ENCODE peak calls at places on chromosome 20, in four cellular contexts. B, U, F and I are unnamed samples. For H3K4me1, the result is how much of the 10 kb centered on the place peaks cover.

GRCh38 chr20:50226093-50226974 is 35.7 kb downstream of the CEBPB start:
- DNase-seq in B (peak), U (no peak), F (no peak), I (peak)

GRCh38 chr20:55415567-55416142 is 589.7 kb downstream of the CBLN4 start:
- DNase-seq in B (no peak), U (no peak), F (no peak), I (no peak)

GRCh38 chr20:59043698-59044097 is 1.1 kb upstream of the PRELID3B start:
- DNase-seq in B (no peak), U (no peak), F (no peak), I (no peak)

GRCh38 chr20:34952676-34953075 is 2.9 kb downstream of the GSS start:
- DNase-seq in B (no peak), U (no peak), F (no peak), I (no peak)

GRCh38 chr20:40941023-40941655 is 87.5 kb upstream of the TOP1 start:
- DNase-seq in B (no peak), U (no peak), F (no peak), I (no peak)

GRCh38 chr20:61500791-61501321 is 248.8 kb downstream of the CDH4 start:
- DNase-seq in B (no peak), U (no peak), F (no peak), I (no peak)

GRCh38 chr20:25233016-25233772 is 14.7 kb upstream of the PYGB start:
- DNase-seq in B (peak), U (peak), F (no peak), I (no peak)

GRCh38 chr20:35311409-35311808 is 19.2 kb upstream of the FAM83C start:
- DNase-seq in B (peak), U (no peak), F (no peak), I (no peak)

GRCh38 chr20:47784599-47785320 is 521 bp downstream of the SULF2 start:
- DNase-seq in B (peak), U (peak), F (peak), I (peak)

DNA sequence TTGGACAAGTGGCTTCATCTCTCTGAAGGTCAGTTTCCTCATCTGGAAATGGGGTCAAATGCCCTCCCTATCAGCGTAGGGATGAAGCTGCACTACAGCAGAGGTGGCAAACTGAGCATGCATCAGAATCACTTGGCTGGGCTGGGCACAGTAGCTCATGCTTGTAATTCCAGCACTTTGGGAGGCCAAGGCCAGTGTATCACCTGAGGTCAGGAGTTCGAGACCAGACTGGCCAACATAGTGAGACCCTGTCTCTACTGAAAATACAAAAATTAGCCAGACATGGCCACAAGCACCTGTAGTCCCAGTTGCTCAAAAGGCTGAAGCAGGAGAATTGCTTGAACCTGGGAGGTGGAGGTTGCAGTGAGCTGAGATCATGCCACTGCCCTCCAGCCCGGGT is 6.7 kb upstream of the MMP9 start:
- DNase-seq in B (no peak), U (no peak), F (no peak), I (no peak)
- H3K4me1 ChIP-seq in B (under half), U (under half), F (under half), I (under half)

DNA sequence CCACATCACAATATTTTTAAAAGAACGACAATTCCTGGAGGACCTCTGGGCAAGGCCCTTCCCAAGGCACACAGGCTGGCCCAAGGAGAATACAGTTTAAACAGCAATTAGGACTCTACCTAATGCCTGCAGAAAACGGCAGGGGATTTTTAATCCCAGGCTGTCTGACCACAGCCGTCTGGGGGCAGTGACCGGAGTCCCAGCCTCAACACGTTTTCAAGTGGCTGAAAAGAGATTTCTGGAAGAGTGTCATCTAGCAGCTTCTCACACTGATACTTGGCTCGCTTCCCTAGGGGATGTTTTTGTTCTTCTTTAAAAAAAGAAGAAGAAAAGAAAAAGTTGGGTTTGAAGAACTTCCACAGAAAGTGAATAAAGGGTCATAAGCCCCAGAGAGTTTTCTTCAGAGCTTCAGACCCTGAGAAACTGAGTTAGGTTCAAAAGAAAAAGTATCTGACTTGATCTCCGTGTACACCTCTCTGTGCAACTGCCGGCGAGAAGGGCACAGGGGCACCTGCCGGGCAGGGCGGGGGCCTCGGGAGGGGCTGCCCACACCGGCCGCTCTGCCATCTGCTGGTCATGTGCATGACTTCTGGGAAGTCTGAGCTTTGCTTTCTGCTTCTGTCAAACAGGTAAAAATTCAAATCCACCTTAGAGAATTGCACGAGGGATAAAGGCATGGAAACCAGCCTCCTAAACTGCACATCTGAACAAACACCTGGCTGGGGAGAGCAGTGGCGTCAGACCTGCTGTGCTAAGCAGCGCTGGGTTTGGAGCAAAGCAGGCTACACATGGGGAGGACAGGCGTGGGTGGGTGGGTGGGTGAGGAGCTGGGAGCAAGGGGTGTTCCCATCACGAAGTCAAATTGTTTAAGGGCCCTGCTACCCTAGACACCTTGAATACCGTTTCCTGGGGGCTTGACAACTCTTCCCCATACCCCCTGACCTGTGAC is 33.0 kb downstream of the RRBP1 start:
- DNase-seq in B (peak), U (peak), F (no peak), I (no peak)
- H3K4me1 ChIP-seq in B (under half), U (half or more), F (under half), I (under half)

GRCh38 chr20:63031251-63032014 is 24.7 kb upstream of the BHLHE23 start:
- DNase-seq in B (no peak), U (peak), F (no peak), I (no peak)

GRCh38 chr20:63033635-63034510 is 27.1 kb upstream of the BHLHE23 start:
- DNase-seq in B (no peak), U (peak), F (no peak), I (no peak)

GRCh38 chr20:63035284-63036185 is 28.8 kb upstream of the BHLHE23 start:
- DNase-seq in B (no peak), U (peak), F (peak), I (no peak)

GRCh38 chr20:63032026-63032800 is 25.4 kb upstream of the BHLHE23 start:
- DNase-seq in B (no peak), U (peak), F (no peak), I (no peak)

GRCh38 chr20:63032861-63033634 is 26.3 kb upstream of the BHLHE23 start:
- DNase-seq in B (no peak), U (peak), F (peak), I (no peak)
- H3K4me1 ChIP-seq in B (under half), U (under half), F (under half), I (under half)

DNA sequence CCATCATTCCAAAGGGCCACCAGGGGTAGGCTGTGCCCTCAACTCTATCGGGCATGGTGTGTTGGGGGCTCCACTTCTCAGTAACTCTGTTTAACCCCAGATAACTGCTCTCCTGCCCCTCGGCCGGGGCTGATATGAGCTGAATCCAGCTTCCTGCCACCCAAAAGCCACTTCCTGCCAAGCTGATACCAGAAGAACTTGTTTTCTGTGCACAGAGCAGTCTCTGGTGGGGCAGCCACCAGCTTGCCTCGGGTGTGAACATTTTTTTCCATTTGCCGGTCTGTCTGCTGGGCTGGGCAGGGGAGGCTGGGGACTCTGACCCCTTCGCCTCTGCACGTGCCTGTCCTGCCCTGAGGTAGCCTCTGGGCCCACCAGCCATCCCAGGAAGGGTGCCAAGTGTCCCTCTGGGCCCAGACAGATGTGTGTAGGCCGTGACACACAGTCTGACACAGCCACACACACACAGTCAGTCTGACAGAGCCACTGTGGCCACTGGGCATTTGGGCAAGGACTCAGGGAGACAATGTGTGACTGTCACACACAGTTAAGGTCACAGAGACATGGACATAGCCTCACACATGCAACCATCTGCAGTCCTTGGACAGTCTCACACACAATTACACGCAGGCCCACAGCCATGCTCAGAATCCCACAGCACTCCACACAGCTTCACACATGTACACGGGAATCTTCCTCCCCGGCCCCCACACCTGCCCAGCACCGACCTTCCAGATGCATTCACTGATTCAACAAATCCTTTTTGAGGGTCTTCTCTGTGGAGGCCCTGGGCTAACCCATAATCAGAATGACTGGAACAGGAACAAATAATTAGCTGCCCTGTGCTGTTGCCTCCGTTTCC is 45.1 kb downstream of the NOL4L start:
- DNase-seq in B (peak), U (no peak), F (no peak), I (no peak)
- H3K4me1 ChIP-seq in B (under half), U (under half), F (under half), I (under half)

GRCh38 chr20:37327748-37328147 is 18.2 kb upstream of the SRC start:
- DNase-seq in B (peak), U (peak), F (no peak), I (peak)

GRCh38 chr20:37328149-37328945 is 17.6 kb upstream of the SRC start:
- DNase-seq in B (no peak), U (no peak), F (no peak), I (no peak)

GRCh38 chr20:37329481-37330165 is 16.3 kb upstream of the SRC start:
- DNase-seq in B (no peak), U (no peak), F (no peak), I (no peak)

GRCh38 chr20:37331060-37331857 is 14.7 kb upstream of the SRC start:
- DNase-seq in B (no peak), U (no peak), F (no peak), I (no peak)

GRCh38 chr20:37330316-37330715 is 15.6 kb upstream of the SRC start:
- DNase-seq in B (no peak), U (no peak), F (no peak), I (peak)
- H3K4me1 ChIP-seq in B (under half), U (under half), F (under half), I (under half)

DNA sequence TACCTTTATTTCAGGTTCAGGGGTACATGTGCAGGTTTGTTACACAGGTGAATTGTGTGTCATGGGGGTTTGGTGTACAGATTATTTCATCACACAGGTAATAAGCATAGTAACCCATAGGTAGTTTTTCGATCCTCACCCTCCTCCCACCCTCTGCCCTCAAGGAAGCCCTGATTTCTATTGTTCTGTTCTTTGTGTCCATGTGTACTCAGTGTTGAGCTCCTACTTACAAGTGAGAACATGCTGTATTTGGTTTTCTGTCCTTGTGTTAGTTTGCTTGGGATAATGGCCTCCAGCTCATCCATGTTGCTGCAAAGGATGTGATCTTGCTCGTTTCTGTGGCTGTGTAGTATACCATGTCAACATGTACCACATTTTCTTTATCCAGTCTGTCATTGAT is 66.0 kb downstream of the STK4 start:
- DNase-seq in B (no peak), U (no peak), F (no peak), I (no peak)
- H3K4me1 ChIP-seq in B (under half), U (under half), F (under half), I (under half)

GRCh38 chr20:53646550-53646949 is 52.9 kb upstream of the ZNF217 start:
- DNase-seq in B (no peak), U (no peak), F (no peak), I (no peak)

GRCh38 chr20:53645582-53645897 is 51.9 kb upstream of the ZNF217 start:
- DNase-seq in B (no peak), U (no peak), F (no peak), I (no peak)

GRCh38 chr20:53639647-53640440 is 46.2 kb upstream of the ZNF217 start:
- DNase-seq in B (no peak), U (no peak), F (no peak), I (no peak)

GRCh38 chr20:53642196-53643030 is 48.8 kb upstream of the ZNF217 start:
- DNase-seq in B (peak), U (no peak), F (no peak), I (no peak)

DNA sequence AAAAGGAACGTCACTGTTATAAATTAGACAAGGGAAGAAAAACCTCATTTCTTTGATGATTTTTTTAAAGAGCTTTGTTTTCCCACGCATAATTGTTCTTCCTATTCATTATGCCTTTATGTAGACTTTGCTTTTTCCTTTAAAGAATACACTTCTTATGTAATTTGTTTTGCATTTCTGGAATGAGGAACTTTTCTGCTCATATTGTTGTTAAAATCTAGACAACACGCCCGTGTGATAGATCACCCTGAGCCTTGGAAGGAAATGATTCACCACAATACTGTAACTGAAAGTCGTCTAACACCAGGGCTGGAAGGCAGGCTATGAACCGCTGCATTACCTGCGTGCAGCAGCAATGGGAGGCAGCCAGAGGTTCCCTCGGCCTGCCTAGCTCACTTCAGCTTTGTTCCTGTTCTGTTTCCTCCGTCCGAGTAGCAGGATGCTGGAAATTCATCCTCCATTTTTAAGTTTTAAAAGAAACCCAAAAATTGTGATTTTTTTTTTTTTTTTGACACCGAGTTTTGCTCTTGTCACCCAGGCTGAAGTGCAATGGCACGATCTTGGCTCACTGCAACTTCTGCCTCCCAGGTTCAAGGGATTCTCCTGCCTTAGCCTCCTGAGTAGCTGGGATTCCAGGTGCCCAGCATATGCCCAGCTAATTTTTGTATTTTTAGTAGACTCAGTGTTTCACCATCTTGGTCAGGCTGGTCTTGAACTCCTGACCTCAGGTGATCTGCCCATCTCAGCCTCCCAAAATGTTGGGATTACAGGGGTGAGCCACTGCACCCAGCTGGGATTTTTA is 49.6 kb upstream of the ZNF217 start:
- DNase-seq in B (peak), U (no peak), F (no peak), I (no peak)
- H3K4me1 ChIP-seq in B (under half), U (under half), F (under half), I (under half)